ENCODE peak calls at places on chromosomes 12 and 14, in six cellular contexts. One of them, this sample, is unnamed.

GRCh38 chr14:20400589-20400964 is 12.7 kb downstream of the TEP1 start:
- DNase-seq in GF-D8: no peak
- DNase-seq in caudate nucleus: no peak
- DNase-seq in neuronal stem cell: no peak
- DNase-seq in stimulated activated CD4-positive, alpha-beta T cell treated with anti-CD3 and anti-CD28 coated beads, Interleukin-1b, Interleukin-23, amount 100 ng/mL, for 48 hours: no peak
- DNase-seq in naive B cell: no peak
- DNase-seq in this sample: no peak

GRCh38 chr12:107105410-107105703 is 12.0 kb upstream of the CRY1 start:
- DNase-seq in GF-D8: no peak
- DNase-seq in caudate nucleus: no peak
- DNase-seq in neuronal stem cell: no peak
- DNase-seq in stimulated activated CD4-positive, alpha-beta T cell treated with anti-CD3 and anti-CD28 coated beads, Interleukin-1b, Interleukin-23, amount 100 ng/mL, for 48 hours: no peak
- DNase-seq in naive B cell: no peak
- DNase-seq in this sample: no peak

GRCh38 chr12:68200854-68201253 is 24.8 kb downstream of the IL26 start:
- DNase-seq in GF-D8: no peak
- DNase-seq in caudate nucleus: no peak
- DNase-seq in neuronal stem cell: no peak
- DNase-seq in stimulated activated CD4-positive, alpha-beta T cell treated with anti-CD3 and anti-CD28 coated beads, Interleukin-1b, Interleukin-23, amount 100 ng/mL, for 48 hours: no peak
- DNase-seq in naive B cell: no peak
- DNase-seq in this sample: no peak

GRCh38 chr14:71383510-71383909 is 476.3 kb downstream of the PCNX1 start:
- DNase-seq in GF-D8: no peak
- DNase-seq in caudate nucleus: no peak
- DNase-seq in neuronal stem cell: no peak
- DNase-seq in stimulated activated CD4-positive, alpha-beta T cell treated with anti-CD3 and anti-CD28 coated beads, Interleukin-1b, Interleukin-23, amount 100 ng/mL, for 48 hours: no peak
- DNase-seq in naive B cell: no peak
- DNase-seq in this sample: no peak

GRCh38 chr12:131910302-131911110 is 16.1 kb downstream of the ULK1 start:
- DNase-seq in GF-D8: no peak
- DNase-seq in caudate nucleus: peak
- DNase-seq in neuronal stem cell: no peak
- DNase-seq in stimulated activated CD4-positive, alpha-beta T cell treated with anti-CD3 and anti-CD28 coated beads, Interleukin-1b, Interleukin-23, amount 100 ng/mL, for 48 hours: no peak
- DNase-seq in naive B cell: no peak
- DNase-seq in this sample: no peak

GRCh38 chr12:11689591-11690158 is 40.2 kb downstream of the ETV6 start:
- DNase-seq in GF-D8: no peak
- DNase-seq in caudate nucleus: no peak
- DNase-seq in neuronal stem cell: no peak
- DNase-seq in stimulated activated CD4-positive, alpha-beta T cell treated with anti-CD3 and anti-CD28 coated beads, Interleukin-1b, Interleukin-23, amount 100 ng/mL, for 48 hours: no peak
- DNase-seq in naive B cell: no peak
- DNase-seq in this sample: no peak

GRCh38 chr14:23626946-23627345 is 9.2 kb upstream of the DHRS2 start:
- DNase-seq in GF-D8: no peak
- DNase-seq in caudate nucleus: no peak
- DNase-seq in neuronal stem cell: no peak
- DNase-seq in stimulated activated CD4-positive, alpha-beta T cell treated with anti-CD3 and anti-CD28 coated beads, Interleukin-1b, Interleukin-23, amount 100 ng/mL, for 48 hours: no peak
- DNase-seq in naive B cell: no peak
- DNase-seq in this sample: no peak

GRCh38 chr12:42039146-42039545 is 105.5 kb downstream of the GXYLT1 start:
- DNase-seq in GF-D8: no peak
- DNase-seq in caudate nucleus: no peak
- DNase-seq in neuronal stem cell: no peak
- DNase-seq in stimulated activated CD4-positive, alpha-beta T cell treated with anti-CD3 and anti-CD28 coated beads, Interleukin-1b, Interleukin-23, amount 100 ng/mL, for 48 hours: no peak
- DNase-seq in naive B cell: no peak
- DNase-seq in this sample: no peak

GRCh38 chr12:121205491-121205890 is 4.4 kb upstream of the P2RX4 start:
- DNase-seq in GF-D8: no peak
- DNase-seq in caudate nucleus: no peak
- DNase-seq in neuronal stem cell: no peak
- DNase-seq in stimulated activated CD4-positive, alpha-beta T cell treated with anti-CD3 and anti-CD28 coated beads, Interleukin-1b, Interleukin-23, amount 100 ng/mL, for 48 hours: no peak
- DNase-seq in naive B cell: no peak
- DNase-seq in this sample: no peak

GRCh38 chr12:130706885-130707570 is 9.1 kb downstream of the RIMBP2 start:
- DNase-seq in GF-D8: no peak
- DNase-seq in caudate nucleus: no peak
- DNase-seq in neuronal stem cell: no peak
- DNase-seq in stimulated activated CD4-positive, alpha-beta T cell treated with anti-CD3 and anti-CD28 coated beads, Interleukin-1b, Interleukin-23, amount 100 ng/mL, for 48 hours: no peak
- DNase-seq in naive B cell: no peak
- DNase-seq in this sample: no peak

GRCh38 chr14:58129208-58129607 is 22.8 kb downstream of the ARMH4 start:
- DNase-seq in GF-D8: no peak
- DNase-seq in caudate nucleus: no peak
- DNase-seq in neuronal stem cell: no peak
- DNase-seq in stimulated activated CD4-positive, alpha-beta T cell treated with anti-CD3 and anti-CD28 coated beads, Interleukin-1b, Interleukin-23, amount 100 ng/mL, for 48 hours: no peak
- DNase-seq in naive B cell: no peak
- DNase-seq in this sample: no peak

GRCh38 chr12:123270380-123271181 is 1.1 kb downstream of the CDK2AP1 start:
- DNase-seq in GF-D8: no peak
- DNase-seq in caudate nucleus: no peak
- DNase-seq in neuronal stem cell: no peak
- DNase-seq in stimulated activated CD4-positive, alpha-beta T cell treated with anti-CD3 and anti-CD28 coated beads, Interleukin-1b, Interleukin-23, amount 100 ng/mL, for 48 hours: no peak
- DNase-seq in naive B cell: no peak
- DNase-seq in this sample: no peak

GRCh38 chr14:58668848-58669480 is 31.2 kb downstream of the DACT1 start:
- DNase-seq in GF-D8: no peak
- DNase-seq in caudate nucleus: no peak
- DNase-seq in neuronal stem cell: no peak
- DNase-seq in stimulated activated CD4-positive, alpha-beta T cell treated with anti-CD3 and anti-CD28 coated beads, Interleukin-1b, Interleukin-23, amount 100 ng/mL, for 48 hours: no peak
- DNase-seq in naive B cell: no peak
- DNase-seq in this sample: no peak

GRCh38 chr12:57129311-57130288 is 1.3 kb downstream of the LRP1 start:
- DNase-seq in GF-D8: no peak
- DNase-seq in caudate nucleus: no peak
- DNase-seq in neuronal stem cell: no peak
- DNase-seq in stimulated activated CD4-positive, alpha-beta T cell treated with anti-CD3 and anti-CD28 coated beads, Interleukin-1b, Interleukin-23, amount 100 ng/mL, for 48 hours: no peak
- DNase-seq in naive B cell: no peak
- DNase-seq in this sample: no peak

GRCh38 chr14:104530651-104531050 is 48.9 kb upstream of the C14orf180 start:
- DNase-seq in GF-D8: no peak
- DNase-seq in caudate nucleus: no peak
- DNase-seq in neuronal stem cell: no peak
- DNase-seq in stimulated activated CD4-positive, alpha-beta T cell treated with anti-CD3 and anti-CD28 coated beads, Interleukin-1b, Interleukin-23, amount 100 ng/mL, for 48 hours: no peak
- DNase-seq in naive B cell: no peak
- DNase-seq in this sample: no peak

GRCh38 chr12:128258866-128259555 is 8.0 kb upstream of the TMEM132C start:
- DNase-seq in GF-D8: no peak
- DNase-seq in caudate nucleus: peak
- DNase-seq in neuronal stem cell: no peak
- DNase-seq in stimulated activated CD4-positive, alpha-beta T cell treated with anti-CD3 and anti-CD28 coated beads, Interleukin-1b, Interleukin-23, amount 100 ng/mL, for 48 hours: no peak
- DNase-seq in naive B cell: no peak
- DNase-seq in this sample: no peak

GRCh38 chr14:68547305-68548193 is 245.3 kb downstream of the ZFP36L1 start:
- DNase-seq in GF-D8: no peak
- DNase-seq in caudate nucleus: no peak
- DNase-seq in neuronal stem cell: no peak
- DNase-seq in stimulated activated CD4-positive, alpha-beta T cell treated with anti-CD3 and anti-CD28 coated beads, Interleukin-1b, Interleukin-23, amount 100 ng/mL, for 48 hours: no peak
- DNase-seq in naive B cell: no peak
- DNase-seq in this sample: no peak

GRCh38 chr12:105522166-105522825 is 191.8 kb downstream of the C12orf75 start:
- DNase-seq in GF-D8: no peak
- DNase-seq in caudate nucleus: no peak
- DNase-seq in neuronal stem cell: no peak
- DNase-seq in stimulated activated CD4-positive, alpha-beta T cell treated with anti-CD3 and anti-CD28 coated beads, Interleukin-1b, Interleukin-23, amount 100 ng/mL, for 48 hours: no peak
- DNase-seq in naive B cell: no peak
- DNase-seq in this sample: no peak

GRCh38 chr14:70776197-70776596 is 33.1 kb downstream of the MAP3K9 start:
- DNase-seq in GF-D8: no peak
- DNase-seq in caudate nucleus: no peak
- DNase-seq in neuronal stem cell: no peak
- DNase-seq in stimulated activated CD4-positive, alpha-beta T cell treated with anti-CD3 and anti-CD28 coated beads, Interleukin-1b, Interleukin-23, amount 100 ng/mL, for 48 hours: no peak
- DNase-seq in naive B cell: no peak
- DNase-seq in this sample: no peak

GRCh38 chr12:3667485-3667884 is 85.4 kb downstream of the CRACR2A start:
- DNase-seq in GF-D8: no peak
- DNase-seq in caudate nucleus: no peak
- DNase-seq in neuronal stem cell: no peak
- DNase-seq in stimulated activated CD4-positive, alpha-beta T cell treated with anti-CD3 and anti-CD28 coated beads, Interleukin-1b, Interleukin-23, amount 100 ng/mL, for 48 hours: no peak
- DNase-seq in naive B cell: no peak
- DNase-seq in this sample: no peak

GRCh38 chr12:82057770-82058169 is 298.6 kb upstream of the PPFIA2 start:
- DNase-seq in GF-D8: no peak
- DNase-seq in caudate nucleus: no peak
- DNase-seq in neuronal stem cell: no peak
- DNase-seq in stimulated activated CD4-positive, alpha-beta T cell treated with anti-CD3 and anti-CD28 coated beads, Interleukin-1b, Interleukin-23, amount 100 ng/mL, for 48 hours: no peak
- DNase-seq in naive B cell: no peak
- DNase-seq in this sample: no peak

GRCh38 chr12:29519585-29520182 is 22.2 kb upstream of the OVCH1 start:
- DNase-seq in GF-D8: no peak
- DNase-seq in caudate nucleus: no peak
- DNase-seq in neuronal stem cell: peak
- DNase-seq in stimulated activated CD4-positive, alpha-beta T cell treated with anti-CD3 and anti-CD28 coated beads, Interleukin-1b, Interleukin-23, amount 100 ng/mL, for 48 hours: no peak
- DNase-seq in naive B cell: peak
- DNase-seq in this sample: no peak

GRCh38 chr14:95210699-95211098 is 53.4 kb upstream of the DICER1 start:
- DNase-seq in GF-D8: no peak
- DNase-seq in caudate nucleus: no peak
- DNase-seq in neuronal stem cell: no peak
- DNase-seq in stimulated activated CD4-positive, alpha-beta T cell treated with anti-CD3 and anti-CD28 coated beads, Interleukin-1b, Interleukin-23, amount 100 ng/mL, for 48 hours: no peak
- DNase-seq in naive B cell: no peak
- DNase-seq in this sample: no peak

GRCh38 chr12:127964717-127965116 is 302.3 kb upstream of the TMEM132C start:
- DNase-seq in GF-D8: no peak
- DNase-seq in caudate nucleus: no peak
- DNase-seq in neuronal stem cell: no peak
- DNase-seq in stimulated activated CD4-positive, alpha-beta T cell treated with anti-CD3 and anti-CD28 coated beads, Interleukin-1b, Interleukin-23, amount 100 ng/mL, for 48 hours: no peak
- DNase-seq in naive B cell: no peak
- DNase-seq in this sample: no peak

GRCh38 chr12:46020768-46021167 is 30.4 kb upstream of the SCAF11 start:
- DNase-seq in GF-D8: no peak
- DNase-seq in caudate nucleus: no peak
- DNase-seq in neuronal stem cell: no peak
- DNase-seq in stimulated activated CD4-positive, alpha-beta T cell treated with anti-CD3 and anti-CD28 coated beads, Interleukin-1b, Interleukin-23, amount 100 ng/mL, for 48 hours: no peak
- DNase-seq in naive B cell: no peak
- DNase-seq in this sample: no peak

GRCh38 chr12:15590180-15590826 is 198.9 kb downstream of the EPS8 start:
- DNase-seq in GF-D8: no peak
- DNase-seq in caudate nucleus: peak
- DNase-seq in neuronal stem cell: peak
- DNase-seq in stimulated activated CD4-positive, alpha-beta T cell treated with anti-CD3 and anti-CD28 coated beads, Interleukin-1b, Interleukin-23, amount 100 ng/mL, for 48 hours: peak
- DNase-seq in naive B cell: peak
- DNase-seq in this sample: peak

GRCh38 chr12:85872497-85873091 is 1.5 kb upstream of the NTS start:
- DNase-seq in GF-D8: no peak
- DNase-seq in caudate nucleus: no peak
- DNase-seq in neuronal stem cell: peak
- DNase-seq in stimulated activated CD4-positive, alpha-beta T cell treated with anti-CD3 and anti-CD28 coated beads, Interleukin-1b, Interleukin-23, amount 100 ng/mL, for 48 hours: no peak
- DNase-seq in naive B cell: peak
- DNase-seq in this sample: peak

GRCh38 chr14:94441531-94442205 is 10.9 kb downstream of the SERPINA11 start:
- DNase-seq in GF-D8: no peak
- DNase-seq in caudate nucleus: no peak
- DNase-seq in neuronal stem cell: no peak
- DNase-seq in stimulated activated CD4-positive, alpha-beta T cell treated with anti-CD3 and anti-CD28 coated beads, Interleukin-1b, Interleukin-23, amount 100 ng/mL, for 48 hours: no peak
- DNase-seq in naive B cell: no peak
- DNase-seq in this sample: no peak

GRCh38 chr12:131054345-131055092 is 100.8 kb downstream of the ADGRD1 start:
- DNase-seq in GF-D8: no peak
- DNase-seq in caudate nucleus: no peak
- DNase-seq in neuronal stem cell: no peak
- DNase-seq in stimulated activated CD4-positive, alpha-beta T cell treated with anti-CD3 and anti-CD28 coated beads, Interleukin-1b, Interleukin-23, amount 100 ng/mL, for 48 hours: no peak
- DNase-seq in naive B cell: no peak
- DNase-seq in this sample: no peak

This sample was measured in DMS153.